ENCODE peak calls at places on chromosomes 13 and 19, in five cellular contexts. H, M, Q, D and I are unnamed samples.

GRCh38 chr19:5293607-5294089 is 47.0 kb downstream of the PTPRS start:
- DNase-seq in D (peak), Q (no peak), M (no peak), H (no peak), I (peak)

GRCh38 chr13:44396963-44397580 is 23.4 kb downstream of the SERP2 start:
- DNase-seq in H (no peak), M (no peak), D (peak), Q (peak), I (peak)

GRCh38 chr19:16228637-16229321 is 31.1 kb downstream of the AP1M1 start:
- DNase-seq in H (no peak), Q (no peak), D (no peak), M (no peak), I (no peak)

GRCh38 chr19:17385878-17386611 is 8.0 kb downstream of the CCDC194 start:
- DNase-seq in Q (peak), H (no peak), D (peak), M (no peak), I (peak)

GRCh38 chr19:48230555-48231129 is 25.1 kb downstream of the CARD8 start:
- DNase-seq in Q (no peak), M (no peak), D (no peak), H (no peak), I (no peak)

GRCh38 chr13:74661851-74662250 is 527.6 kb upstream of the KLF12 start:
- DNase-seq in M (no peak), H (peak), D (peak), Q (no peak), I (no peak)

GRCh38 chr19:35518313-35518712 is 4.9 kb upstream of the DMKN start:
- DNase-seq in Q (no peak), M (no peak), H (peak), D (peak), I (peak)

GRCh38 chr13:45336025-45336800 is 4.8 kb downstream of the TPT1 start:
- DNase-seq in D (no peak), H (no peak), M (no peak), Q (no peak), I (no peak)

GRCh38 chr13:31172535-31172934 is 10.8 kb upstream of the HSPH1 start:
- DNase-seq in Q (no peak), M (no peak), D (peak), H (peak), I (peak)

GRCh38 chr19:43425567-43426392 is 11.1 kb downstream of the TEX101 start:
- DNase-seq in H (no peak), Q (no peak), D (peak), M (no peak), I (no peak)

GRCh38 chr13:82963466-82963865 is 918.8 kb downstream of the SLITRK1 start:
- DNase-seq in H (no peak), M (no peak), Q (no peak), D (peak), I (peak)

GRCh38 chr19:30174791-30175190 is 197.4 kb upstream of the ZNF536 start:
- DNase-seq in M (no peak), Q (no peak), D (no peak), H (no peak), I (no peak)

GRCh38 chr19:18274303-18274775 is at the start of gene IQCN:
- DNase-seq in Q (no peak), M (no peak), H (no peak), D (peak), I (peak)

GRCh38 chr19:53875602-53876340 is 6.2 kb upstream of the PRKCG start:
- DNase-seq in H (no peak), M (no peak), Q (no peak), D (no peak), I (no peak)

GRCh38 chr19:48552406-48553322 is 692 bp downstream of the SULT2B1 start:
- DNase-seq in D (no peak), M (no peak), Q (no peak), H (no peak), I (no peak)

GRCh38 chr19:39237200-39238184 is 7.3 kb downstream of the IFNL3 start:
- DNase-seq in H (no peak), Q (no peak), D (no peak), M (no peak), I (no peak)

GRCh38 chr19:13172335-13173128 is 22.3 kb downstream of the IER2 start:
- DNase-seq in Q (peak), M (no peak), H (peak), D (peak), I (peak)